ENCODE peak calls at places on chromosome 9, in five cellular contexts. G is astrocyte of the cerebellum, N is pancreas, R is right atrium auricular region, O is fibroblast of the aortic adventitia. Y is an unnamed sample.

GRCh38 chr9:112921549-112921948 is 30.9 kb upstream of the SLC46A2 start:
- DNase-seq in N (no peak), R (no peak), O (peak), G (peak), Y (no peak)

GRCh38 chr9:96160168-96160567 is 141.8 kb downstream of the HSD17B3 start:
- DNase-seq in G (no peak), O (no peak), R (no peak), N (no peak), Y (no peak)

GRCh38 chr9:86703346-86703745 is 244.0 kb downstream of the GAS1 start:
- DNase-seq in G (no peak), N (no peak), R (no peak), O (peak), Y (no peak)

GRCh38 chr9:119898316-119898715 is 529.1 kb upstream of the BRINP1 start:
- DNase-seq in R (no peak), N (no peak), O (no peak), G (no peak), Y (no peak)

GRCh38 chr9:130956636-130957450 is 17.8 kb upstream of the FIBCD1 start:
- DNase-seq in N (no peak), O (no peak), R (no peak), G (no peak), Y (no peak)

GRCh38 chr9:107488400-107489143 is 997 bp downstream of the KLF4 start:
- DNase-seq in O (peak), G (no peak), N (peak), R (peak), Y (peak)

GRCh38 chr9:121386442-121387175 is 16.6 kb upstream of the STOM start:
- DNase-seq in R (no peak), O (no peak), N (no peak), G (no peak), Y (no peak)

GRCh38 chr9:122835313-122835731 is 6.9 kb upstream of the PDCL start:
- DNase-seq in R (no peak), O (no peak), N (no peak), G (no peak), Y (no peak)

GRCh38 chr9:129722913-129723312 is 29.9 kb downstream of the PTGES start:
- DNase-seq in R (no peak), N (no peak), O (no peak), G (no peak), Y (no peak)

GRCh38 chr9:113690055-113690740 is 185.9 kb upstream of the ZNF618 start:
- DNase-seq in G (no peak), R (no peak), N (no peak), O (no peak), Y (no peak)

GRCh38 chr9:82457959-82458358 is 469.4 kb downstream of the SPATA31D1 start:
- DNase-seq in G (no peak), N (no peak), O (no peak), R (no peak), Y (no peak)

GRCh38 chr9:92610470-92611420 is 59.2 kb downstream of the IPPK start:
- DNase-seq in O (no peak), G (no peak), R (no peak), N (no peak), Y (peak)

GRCh38 chr9:136119259-136120118 is 814 bp upstream of the TMEM250 start:
- DNase-seq in R (no peak), O (peak), N (peak), G (no peak), Y (no peak)

GRCh38 chr9:16640649-16641048 is 229.8 kb downstream of the BNC2 start:
- DNase-seq in O (no peak), R (no peak), N (no peak), G (no peak), Y (no peak)

GRCh38 chr9:137243626-137244485 is 2.8 kb downstream of the TUBB4B start:
- DNase-seq in O (no peak), G (no peak), R (no peak), N (peak), Y (no peak)

GRCh38 chr9:90890146-90890545 is 88.5 kb downstream of the SYK start:
- DNase-seq in G (no peak), R (no peak), N (no peak), O (no peak), Y (no peak)

GRCh38 chr9:25542319-25542718 is 135.9 kb downstream of the TUSC1 start:
- DNase-seq in O (no peak), N (no peak), R (no peak), G (no peak), Y (no peak)

GRCh38 chr9:137789295-137789895 is 88.2 kb upstream of the CACNA1B start:
- DNase-seq in N (no peak), G (no peak), R (no peak), O (no peak), Y (no peak)

GRCh38 chr9:76654575-76654974 is 109.7 kb upstream of the PCA3 start:
- DNase-seq in R (no peak), N (no peak), O (peak), G (peak), Y (no peak)

GRCh38 chr9:137406876-137407589 is 15.9 kb downstream of the EXD3 start:
- DNase-seq in G (no peak), R (no peak), N (peak), O (peak), Y (peak)

GRCh38 chr9:133680976-133681657 is 45.0 kb downstream of the DBH start:
- DNase-seq in N (no peak), R (no peak), O (no peak), G (no peak), Y (peak)

GRCh38 chr9:78595200-78595945 is 298.4 kb downstream of the PSAT1 start:
- DNase-seq in G (no peak), N (no peak), R (no peak), O (no peak), Y (no peak)

GRCh38 chr9:15622596-15622995 is 69.8 kb downstream of the CCDC171 start:
- DNase-seq in N (no peak), O (peak), G (peak), R (no peak), Y (no peak)

GRCh38 chr9:30048396-30048795 is 2336.0 kb upstream of the ACO1 start:
- DNase-seq in N (no peak), G (no peak), O (no peak), R (no peak), Y (no peak)

GRCh38 chr9:91817106-91817492 is 132.9 kb downstream of the ROR2 start:
- DNase-seq in R (no peak), N (no peak), O (no peak), G (no peak), Y (no peak)

GRCh38 chr9:16267336-16268036 is 603.0 kb downstream of the BNC2 start:
- DNase-seq in R (no peak), O (peak), N (no peak), G (peak), Y (no peak)

GRCh38 chr9:92506184-92506857 is 24.0 kb upstream of the ASPN start:
- DNase-seq in G (peak), N (no peak), R (peak), O (peak), Y (peak)

GRCh38 chr9:110125207-110125751 is 82.7 kb downstream of the C9orf152 start:
- DNase-seq in G (peak), O (peak), N (peak), R (peak), Y (peak)

GRCh38 chr9:18706648-18707047 is 232.7 kb downstream of the ADAMTSL1 start:
- DNase-seq in O (no peak), G (no peak), N (no peak), R (no peak), Y (no peak)

GRCh38 chr9:2087500-2088313 is 72.6 kb downstream of the SMARCA2 start:
- DNase-seq in O (peak), N (no peak), G (no peak), R (no peak), Y (no peak)

GRCh38 chr9:967436-967835 is 9.0 kb upstream of the DMRT3 start:
- DNase-seq in N (no peak), O (no peak), G (no peak), R (no peak), Y (no peak)

GRCh38 chr9:89641980-89642379 is 37.2 kb downstream of the GADD45G start:
- DNase-seq in N (no peak), R (no peak), G (no peak), O (no peak), Y (no peak)

GRCh38 chr9:116687762-116688160 is 656 bp downstream of the TRIM32 start:
- DNase-seq in G (no peak), N (no peak), O (no peak), R (no peak), Y (no peak)

GRCh38 chr9:134176599-134176968 is 12.2 kb upstream of the RNU6ATAC start:
- DNase-seq in R (no peak), O (no peak), G (no peak), N (no peak), Y (no peak)

GRCh38 chr9:89410709-89411111 is 87.2 kb downstream of the SEMA4D start:
- DNase-seq in G (no peak), O (no peak), N (no peak), R (no peak), Y (no peak)

GRCh38 chr9:35852876-35853865 is 17.0 kb downstream of the OR13J1 start:
- DNase-seq in R (no peak), G (no peak), N (no peak), O (no peak), Y (no peak)

GRCh38 chr9:12996971-12997370 is 222.2 kb downstream of the LURAP1L start:
- DNase-seq in G (peak), O (no peak), R (no peak), N (no peak), Y (no peak)

GRCh38 chr9:12775963-12776774 is 1.3 kb downstream of the LURAP1L start:
- DNase-seq in R (peak), O (peak), G (peak), N (peak), Y (peak)

GRCh38 chr9:122236681-122237080 is 7.9 kb upstream of the LHX6 start:
- DNase-seq in R (no peak), G (no peak), O (no peak), N (no peak), Y (no peak)

GRCh38 chr9:108756746-108757490 is 98.9 kb downstream of the ACTL7B start:
- DNase-seq in N (no peak), R (no peak), O (no peak), G (no peak), Y (no peak)
- TF ChIP-seq CTCF in N (no peak), R (no peak), O (peak), G (peak), Y (no peak)

GRCh38 chr9:69395718-69396117 is 70.7 kb downstream of the ENTREP1 start:
- DNase-seq in O (no peak), R (no peak), N (no peak), G (no peak), Y (no peak)

GRCh38 chr9:69391946-69392345 is 66.9 kb downstream of the ENTREP1 start:
- DNase-seq in R (no peak), O (peak), N (no peak), G (no peak), Y (peak)

GRCh38 chr9:69391487-69391886 is 66.5 kb downstream of the ENTREP1 start:
- DNase-seq in R (no peak), O (no peak), G (no peak), N (no peak), Y (no peak)

GRCh38 chr9:69393425-69393824 is 68.4 kb downstream of the ENTREP1 start:
- DNase-seq in G (no peak), N (no peak), O (no peak), R (no peak), Y (peak)

DNA sequence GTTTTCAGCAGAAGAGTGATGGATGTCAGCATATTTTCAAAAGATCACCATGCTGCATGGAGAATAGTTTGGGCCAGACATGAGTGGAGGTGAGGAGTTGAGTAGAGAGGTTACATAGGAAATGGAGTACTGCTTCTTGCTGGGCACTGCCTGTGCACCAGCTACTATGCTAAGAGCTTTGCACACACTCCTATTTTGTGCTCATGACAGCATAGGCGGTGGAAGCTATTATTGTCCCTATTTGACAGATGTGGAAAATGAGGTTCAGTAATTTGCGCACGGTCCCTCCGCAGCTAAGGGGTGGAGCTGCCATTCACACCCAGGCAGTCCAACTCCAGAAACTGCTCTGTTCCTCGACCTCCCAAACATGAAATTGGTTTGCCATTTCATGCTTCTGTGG is 67.8 kb downstream of the ENTREP1 start:
- DNase-seq in N (no peak), G (no peak), O (no peak), R (no peak), Y (no peak)
- TF ChIP-seq CTCF in N (no peak), G (no peak), O (no peak), R (no peak), Y (no peak)

GRCh38 chr9:7185612-7186011 is 427.8 kb downstream of the KDM4C start:
- DNase-seq in R (no peak), N (no peak), G (peak), O (peak), Y (no peak)

GRCh38 chr9:7180247-7180646 is 422.5 kb downstream of the KDM4C start:
- DNase-seq in O (no peak), N (no peak), G (no peak), R (no peak), Y (no peak)

DNA sequence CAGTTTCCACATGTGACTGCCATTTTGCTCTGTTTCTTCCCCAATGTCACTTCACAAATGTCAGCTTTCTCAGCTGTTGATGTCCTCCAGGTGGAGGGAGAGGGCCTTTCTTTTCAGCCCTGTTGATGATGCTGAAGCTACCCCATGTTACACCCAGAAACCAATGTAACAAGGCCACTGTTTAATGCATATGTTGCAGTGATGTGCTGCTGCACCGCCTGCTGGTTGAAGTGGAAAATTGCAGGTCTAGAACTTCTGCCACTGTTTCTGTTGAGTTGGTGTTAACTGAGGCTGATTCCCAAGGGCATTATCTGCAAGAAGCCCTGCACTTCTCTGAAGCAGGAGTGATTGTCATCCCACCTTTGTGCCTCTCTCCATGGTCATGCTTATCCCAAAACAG is 428.4 kb downstream of the KDM4C start:
- DNase-seq in R (no peak), G (peak), N (no peak), O (no peak), Y (no peak)
- TF ChIP-seq CTCF in R (no peak), G (peak), N (no peak), O (peak), Y (peak)

DNA sequence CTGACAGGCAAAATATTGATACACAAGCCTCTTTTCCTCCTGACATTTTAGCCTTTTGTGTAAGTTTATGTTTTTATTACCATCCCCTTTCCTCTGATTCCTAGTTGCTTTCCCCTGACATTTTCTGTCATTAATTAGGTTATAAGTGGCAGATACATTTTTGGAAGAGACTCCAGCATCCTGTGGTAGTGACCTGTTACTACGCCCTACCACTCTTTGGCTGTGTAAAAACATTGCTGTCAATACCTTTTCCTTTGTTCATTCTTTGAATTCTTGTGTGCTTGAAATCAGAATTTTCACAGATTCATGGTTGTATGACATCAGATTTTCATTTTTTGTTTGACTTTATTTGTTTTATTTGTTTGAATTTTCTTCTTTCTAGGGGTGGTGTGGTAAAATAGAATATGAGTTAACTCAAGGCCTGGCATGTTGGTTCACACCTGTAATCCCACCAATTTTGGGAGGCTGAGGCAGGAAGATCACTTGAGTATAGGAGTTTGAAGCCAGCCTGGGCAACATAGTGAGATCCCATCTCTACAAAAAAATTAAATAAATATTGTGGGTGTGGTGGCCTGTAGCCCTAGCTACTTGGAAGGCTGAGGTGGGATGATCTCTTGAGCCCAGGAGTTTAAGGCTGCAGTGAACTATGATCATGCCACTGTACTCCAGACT is 43.4 kb downstream of the UBE2R2 start:
- DNase-seq in O (peak), G (no peak), R (no peak), N (no peak), Y (no peak)
- TF ChIP-seq CTCF in O (peak), G (no peak), R (no peak), N (no peak), Y (no peak)

GRCh38 chr9:104682642-104683041 is 11.7 kb upstream of the OR13D1 start:
- DNase-seq in G (peak), R (no peak), O (peak), N (no peak), Y (no peak)
- TF ChIP-seq CTCF in G (peak), R (no peak), O (peak), N (no peak), Y (peak)

GRCh38 chr9:115411993-115412452 is 294.1 kb upstream of the TNC start:
- DNase-seq in G (no peak), O (no peak), R (no peak), N (no peak), Y (no peak)
- TF ChIP-seq CTCF in G (no peak), O (no peak), R (no peak), N (no peak), Y (no peak)

GRCh38 chr9:36866840-36867239 is 167.2 kb downstream of the PAX5 start:
- DNase-seq in R (no peak), N (no peak), G (no peak), O (no peak), Y (no peak)
- TF ChIP-seq CTCF in R (no peak), N (no peak), G (peak), O (no peak), Y (no peak)

DNA sequence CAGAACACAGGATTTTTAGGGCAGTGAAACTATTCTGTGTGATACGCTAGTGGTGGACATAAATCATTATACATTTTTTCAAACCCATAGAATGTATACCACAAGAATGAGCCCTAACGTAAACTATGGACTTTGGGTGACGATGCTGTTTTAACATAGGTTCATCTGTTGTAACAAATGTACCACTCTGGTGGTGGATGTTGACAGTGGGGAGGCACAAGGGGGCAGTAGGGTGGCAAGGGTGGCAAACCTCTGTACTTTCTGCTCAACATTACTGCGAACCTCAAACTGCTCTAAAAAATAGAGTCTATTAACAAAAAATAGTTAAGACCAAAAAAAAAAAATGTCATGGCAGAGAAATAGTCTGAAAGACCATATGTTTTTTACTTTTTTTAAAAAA is 9.1 kb upstream of the MVB12B start:
- DNase-seq in R (no peak), O (no peak), G (no peak), N (no peak), Y (no peak)
- TF ChIP-seq CTCF in R (no peak), O (no peak), G (peak), N (no peak), Y (peak)

GRCh38 chr9:80175286-80175906 is 603.6 kb downstream of the TLE4 start:
- DNase-seq in R (no peak), O (peak), N (no peak), G (peak), Y (no peak)
- TF ChIP-seq CTCF in R (peak), O (peak), N (peak), G (peak), Y (peak)

Y was measured in heart left ventricle.